ENCODE peak calls at places on chromosomes 7 and 10, in nine cellular contexts. T, Z, I, F, Q, U, D, O and S are unnamed samples.

GRCh38 chr7:128849804-128850490 is 12.7 kb upstream of the ATP6V1F start:
- DNase-seq in T (no peak), Z (no peak), I (no peak), F (no peak), Q (no peak), U (no peak), D (no peak), O (no peak), S (no peak)

GRCh38 chr10:72563327-72563932 is 62.4 kb downstream of the MICU1 start:
- DNase-seq in T (no peak), Z (no peak), I (no peak), F (no peak), Q (no peak), U (no peak), D (no peak), O (no peak), S (no peak)

GRCh38 chr10:22648547-22648961 is 65.8 kb downstream of the PIP4K2A start:
- DNase-seq in T (no peak), Z (no peak), I (peak; percentile 85), F (no peak), Q (no peak), U (peak; percentile 16), D (no peak), O (no peak), S (no peak)

GRCh38 chr10:35079763-35080162 is 10.4 kb downstream of the CUL2 start:
- DNase-seq in T (no peak), Z (peak; percentile 50), I (peak; percentile 87), F (no peak), Q (peak; percentile 15), U (peak; percentile 86), D (no peak), O (no peak), S (no peak)

GRCh38 chr10:98361131-98361633 is 53.8 kb downstream of the PYROXD2 start:
- DNase-seq in T (peak; percentile 38), Z (peak; percentile 55), I (peak; percentile 99), F (peak; percentile 93), Q (no peak), U (peak; percentile 95), D (peak; percentile 50), O (no peak), S (peak; percentile 90)

GRCh38 chr7:56537477-56537876 is 421.3 kb upstream of the NUPR2 start:
- DNase-seq in T (no peak), Z (no peak), I (no peak), F (no peak), Q (no peak), U (no peak), D (no peak), O (no peak), S (no peak)

GRCh38 chr7:10412426-10413019 is 561.1 kb upstream of the PHF14 start:
- DNase-seq in T (peak; percentile 27), Z (peak; percentile 31), I (peak; percentile 3), F (no peak), Q (peak; percentile 16), U (peak; percentile 56), D (peak; percentile 34), O (no peak), S (no peak)

GRCh38 chr7:74544706-74545469 is 91.2 kb downstream of the GTF2IRD1 start:
- DNase-seq in T (peak; percentile 22), Z (peak; percentile 26), I (peak; percentile 26), F (no peak), Q (peak; percentile 34), U (peak; percentile 46), D (peak; percentile 36), O (peak; percentile 10), S (no peak)

GRCh38 chr10:17199351-17199804 is 2.1 kb downstream of the TRDMT1 start:
- DNase-seq in T (no peak), Z (no peak), I (peak; percentile 55), F (no peak), Q (no peak), U (no peak), D (no peak), O (no peak), S (no peak)

GRCh38 chr7:5143106-5143505 is 46.9 kb upstream of the WIPI2 start:
- DNase-seq in T (no peak), Z (no peak), I (no peak), F (no peak), Q (no peak), U (no peak), D (no peak), O (peak; percentile 28), S (no peak)

DNA sequence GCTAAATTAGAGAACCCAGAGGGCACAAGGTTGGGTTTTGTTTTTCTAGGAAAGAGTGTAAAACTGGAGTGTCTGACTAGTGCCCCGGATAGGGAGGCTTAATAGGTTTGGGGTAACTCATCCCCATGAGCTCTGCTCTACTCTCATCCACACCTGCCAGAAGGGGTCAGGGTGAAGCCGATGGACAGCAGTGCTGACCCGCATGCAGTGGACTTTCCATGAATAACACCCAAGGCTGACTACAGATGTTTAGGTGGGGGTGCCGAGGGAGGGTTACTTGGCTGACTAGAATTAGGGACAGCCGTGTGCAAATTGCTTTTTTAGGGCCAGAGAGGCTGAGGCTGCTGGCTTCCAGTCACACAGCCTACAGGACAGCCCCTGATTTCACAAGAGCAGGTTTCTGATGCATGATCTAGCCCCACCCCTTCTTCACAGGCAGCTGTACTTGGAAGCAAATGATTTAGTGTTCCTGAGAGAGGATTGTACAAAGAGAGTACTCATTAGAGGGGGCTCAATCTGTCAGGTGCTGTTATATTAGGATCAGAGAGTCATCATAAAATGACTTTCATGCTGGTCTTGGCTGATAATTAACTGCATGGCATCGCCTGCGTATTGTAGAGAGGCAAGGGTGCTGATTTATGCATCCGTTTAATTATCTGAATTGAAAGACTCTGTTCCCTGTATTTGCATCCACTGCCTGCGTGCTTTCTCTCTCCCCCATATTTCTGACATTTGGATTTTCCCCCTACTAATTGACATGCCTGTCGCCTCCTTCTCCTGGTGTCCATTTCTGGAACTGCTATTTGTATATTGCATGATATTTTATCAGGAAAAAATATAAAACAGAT is 9.5 kb downstream of the INHBA start:
- DNase-seq in T (no peak), Z (no peak), I (no peak), F (no peak), Q (no peak), U (peak; percentile 77), D (no peak), O (no peak), S (no peak)
- TF ChIP-seq CTCF in T (no peak), Z (no peak), I (peak; percentile 79), F (no peak), Q (no peak), U (peak; percentile 51), D (peak; percentile 32), O (no peak), S (no peak)

GRCh38 chr10:26931223-26931622 is 70.5 kb upstream of the ABI1 start:
- DNase-seq in T (no peak), Z (no peak), I (no peak), F (no peak), Q (no peak), U (no peak), D (peak; percentile 62), O (no peak), S (no peak)
- TF ChIP-seq CTCF in T (no peak), Z (no peak), I (no peak), F (no peak), Q (no peak), U (no peak), D (no peak), O (no peak), S (no peak)

GRCh38 chr10:37737336-37737735 is 120.1 kb downstream of the ZNF248 start:
- DNase-seq in T (no peak), Z (no peak), I (no peak), F (no peak), Q (no peak), U (no peak), D (no peak), O (no peak), S (no peak)
- TF ChIP-seq CTCF in T (no peak), Z (no peak), I (no peak), F (no peak), Q (no peak), U (no peak), D (no peak), O (no peak), S (no peak)

GRCh38 chr10:125961743-125962142 is 65.4 kb downstream of the FANK1 start:
- DNase-seq in T (no peak), Z (no peak), I (no peak), F (no peak), Q (no peak), U (no peak), D (no peak), O (no peak), S (no peak)
- TF ChIP-seq CTCF in T (no peak), Z (no peak), I (no peak), F (no peak), Q (peak; percentile 34), U (no peak), D (no peak), O (no peak), S (no peak)

GRCh38 chr7:8365499-8366110 is 67.8 kb upstream of the NXPH1 start:
- DNase-seq in T (no peak), Z (no peak), I (peak; percentile 3), F (no peak), Q (peak; percentile 35), U (peak; percentile 36), D (no peak), O (no peak), S (no peak)
- TF ChIP-seq CTCF in T (no peak), Z (peak; percentile 22), I (peak; percentile 33), F (peak; percentile 51), Q (peak; percentile 57), U (peak; percentile 54), D (peak; percentile 48), O (no peak), S (no peak)

GRCh38 chr7:91265693-91266066 is 1.4 kb downstream of the FZD1 start:
- DNase-seq in T (peak; percentile 23), Z (no peak), I (no peak), F (peak; percentile 31), Q (no peak), U (peak; percentile 42), D (peak; percentile 17), O (no peak), S (no peak)
- TF ChIP-seq CTCF in T (no peak), Z (no peak), I (no peak), F (no peak), Q (no peak), U (no peak), D (no peak), O (no peak), S (no peak)